ENCODE peak calls at places on chromosomes 12 and 14, in four cellular contexts. S is ovary, B is fibroblast of lung, F is mucosa of descending colon. X is an unnamed sample.

GRCh38 chr12:91111366-91112321 is at the start of gene LUM:
- DNase-seq in S (peak), B (peak), F (no peak), X (peak)

GRCh38 chr12:110940933-110941332 is 20.6 kb upstream of the MYL2 start:
- DNase-seq in S (no peak), B (no peak), F (no peak), X (no peak)

GRCh38 chr14:106459971-106460730 is 933.8 kb downstream of the TMEM121 start:
- DNase-seq in S (no peak), B (no peak), F (peak), X (no peak)

GRCh38 chr12:79055926-79056674 is 191.5 kb downstream of the SYT1 start:
- DNase-seq in S (no peak), B (peak), F (no peak), X (peak)

GRCh38 chr14:31000629-31001338 is 24.7 kb upstream of the AP4S1 start:
- DNase-seq in S (no peak), B (no peak), F (no peak), X (peak)

GRCh38 chr12:126492181-126492580 is 1426.9 kb downstream of the AACS start:
- DNase-seq in S (no peak), B (no peak), F (no peak), X (peak)

GRCh38 chr14:97844042-97844441 is 1046.9 kb downstream of the VRK1 start:
- DNase-seq in S (no peak), B (no peak), F (no peak), X (no peak)

GRCh38 chr12:81758421-81759214 is 532 bp downstream of the PPFIA2 start:
- DNase-seq in S (no peak), B (peak), F (peak), X (peak)

GRCh38 chr14:73773441-73774243 is 59.5 kb upstream of the PNMA1 start:
- DNase-seq in S (no peak), B (no peak), F (peak), X (no peak)

GRCh38 chr14:105162374-105162979 is 6.1 kb downstream of the JAG2 start:
- DNase-seq in S (no peak), B (no peak), F (no peak), X (no peak)

GRCh38 chr14:91569301-91569700 is 59.2 kb upstream of the PPP4R3A start:
- DNase-seq in S (no peak), B (no peak), F (no peak), X (no peak)

GRCh38 chr14:43789458-43789857 is 717.6 kb downstream of the FSCB start:
- DNase-seq in S (no peak), B (no peak), F (no peak), X (no peak)

GRCh38 chr12:129729170-129729569 is 174.7 kb downstream of the TMEM132D start:
- DNase-seq in S (no peak), B (no peak), F (no peak), X (no peak)
- H3K4me3 ChIP-seq in S (no peak), B (no peak), F (no peak), X (no peak)

DNA sequence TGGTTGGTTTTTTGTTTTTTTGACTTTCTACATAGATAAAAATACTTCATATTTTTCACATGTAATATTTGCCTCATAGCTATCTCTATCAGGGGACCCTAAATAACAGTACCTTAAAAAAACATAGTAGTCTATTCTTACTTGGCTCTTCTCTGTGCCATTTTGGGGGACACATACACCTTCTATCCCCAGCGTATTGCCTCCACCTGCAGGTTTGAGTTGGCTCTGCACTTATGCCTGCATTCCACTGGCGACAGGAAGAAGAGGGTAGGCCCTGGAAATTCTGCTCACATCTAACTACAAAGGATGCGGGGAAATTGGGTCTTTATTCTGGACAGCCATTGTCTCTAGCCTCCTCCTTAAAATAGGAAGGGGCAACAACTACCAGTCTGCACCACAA is 13.8 kb upstream of the IFI27L2 start:
- DNase-seq in S (no peak), B (no peak), F (no peak), X (no peak)
- TF ChIP-seq CTCF in S (no peak), B (peak), F (no peak), X (peak)

GRCh38 chr12:4086481-4086880 is 187.1 kb upstream of the CCND2 start:
- DNase-seq in S (no peak), B (no peak), F (no peak), X (no peak)

GRCh38 chr12:4089147-4089606 is 184.4 kb upstream of the CCND2 start:
- DNase-seq in S (no peak), B (peak), F (no peak), X (no peak)

DNA sequence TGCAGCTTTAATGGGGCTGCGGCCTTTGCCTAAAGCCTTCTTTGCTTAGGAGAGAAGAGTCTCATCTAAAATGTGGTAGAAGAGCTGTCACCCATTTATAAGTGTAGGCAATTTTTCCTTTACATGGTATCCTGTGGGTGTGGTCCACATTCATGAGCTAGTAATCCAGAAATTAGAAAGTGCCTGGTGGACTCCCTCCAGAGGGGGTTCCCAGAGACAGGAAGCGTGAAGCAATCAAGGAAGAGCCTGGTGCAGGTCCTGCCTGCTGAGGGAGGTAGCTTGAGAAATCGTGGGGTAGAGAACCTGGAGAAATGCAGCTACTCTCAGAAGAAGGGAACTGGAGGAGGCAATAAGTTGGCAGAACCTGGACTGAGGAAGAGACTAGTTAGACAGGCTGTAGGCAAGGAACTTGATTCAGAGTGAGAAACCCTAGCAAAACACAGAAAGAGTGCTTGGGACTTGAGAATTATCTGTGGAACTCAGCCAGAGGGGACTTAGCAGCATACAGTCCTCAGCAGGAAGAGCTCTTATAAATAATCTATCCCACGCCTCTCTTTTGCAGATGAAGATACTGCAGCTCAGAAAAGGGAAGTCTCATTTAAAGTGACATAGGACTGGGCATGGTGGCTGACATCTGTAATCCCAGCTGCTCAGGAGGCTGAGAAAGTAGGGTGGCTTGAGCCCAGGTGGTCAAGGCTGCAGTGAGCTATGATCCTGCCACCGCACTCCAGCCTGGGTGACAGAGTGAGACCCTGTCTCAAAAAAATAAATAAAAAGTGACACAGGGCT is 182.4 kb upstream of the CCND2 start:
- DNase-seq in S (no peak), B (no peak), F (no peak), X (no peak)
- H3K4me3 ChIP-seq in S (no peak), B (no peak), F (no peak), X (no peak)

GRCh38 chr14:61196034-61196433 is 85.1 kb downstream of the TMEM30B start:
- DNase-seq in S (no peak), B (no peak), F (no peak), X (no peak)

GRCh38 chr14:61193471-61193870 is 87.7 kb downstream of the TMEM30B start:
- DNase-seq in S (no peak), B (no peak), F (no peak), X (no peak)

GRCh38 chr14:61197416-61197815 is 83.7 kb downstream of the TMEM30B start:
- DNase-seq in S (no peak), B (no peak), F (no peak), X (no peak)

GRCh38 chr14:61192970-61193369 is 88.2 kb downstream of the TMEM30B start:
- DNase-seq in S (no peak), B (peak), F (no peak), X (no peak)

DNA sequence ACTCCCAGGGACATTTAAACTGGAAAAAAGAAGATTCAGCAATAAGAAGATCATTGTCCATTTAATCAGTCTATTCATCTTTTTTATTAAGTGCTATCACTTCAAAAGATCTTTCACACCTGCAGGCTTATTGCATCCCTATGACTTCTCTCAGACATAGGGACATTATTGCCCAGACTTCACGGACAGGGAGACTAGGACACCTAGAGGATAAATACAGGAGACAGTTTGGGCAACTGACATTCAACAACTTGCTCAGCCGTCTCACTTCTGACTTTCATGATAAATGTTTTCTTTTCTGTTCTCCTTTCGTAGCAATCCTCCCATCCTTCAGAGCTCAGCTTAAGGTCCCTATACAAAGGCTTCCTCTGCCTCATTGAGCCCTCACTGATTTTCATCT is 84.3 kb downstream of the TMEM30B start:
- DNase-seq in S (no peak), B (no peak), F (no peak), X (no peak)
- TF ChIP-seq CTCF in S (no peak), B (no peak), F (no peak), X (peak)